ENCODE peak calls at places on chromosomes 16 and 17, in ten cellular contexts. One of them, this sample, is unnamed.

GRCh38 chr17:28643979-28644781 is 778 bp downstream of the BLTP2 start:
- DNase-seq in IMR-90: peak; percentile 55
- DNase-seq in adrenal gland: peak; percentile 41
- DNase-seq in OCI-LY7: peak; percentile 74
- DNase-seq in ascending aorta: peak; percentile 80
- DNase-seq in AG04450: no peak
- DNase-seq in Peyer's patch: peak; percentile 64
- DNase-seq in cardiac muscle cell: peak; percentile 61
- DNase-seq in A549: peak; percentile 83
- DNase-seq in AG04449: no peak
- DNase-seq in this sample: no peak

GRCh38 chr16:88686439-88687253 is at the start of gene SNAI3:
- DNase-seq in IMR-90: peak; percentile 24
- DNase-seq in adrenal gland: peak; percentile 79
- DNase-seq in OCI-LY7: peak; percentile 89
- DNase-seq in ascending aorta: no peak
- DNase-seq in AG04450: no peak
- DNase-seq in Peyer's patch: peak; percentile 95
- DNase-seq in cardiac muscle cell: peak; percentile 92
- DNase-seq in A549: peak; percentile 89
- DNase-seq in AG04449: no peak
- DNase-seq in this sample: no peak

GRCh38 chr16:442976-443375 is 17.5 kb downstream of the RAB11FIP3 start:
- DNase-seq in IMR-90: no peak
- DNase-seq in adrenal gland: no peak
- DNase-seq in OCI-LY7: peak; percentile 19
- DNase-seq in ascending aorta: no peak
- DNase-seq in AG04450: no peak
- DNase-seq in Peyer's patch: no peak
- DNase-seq in cardiac muscle cell: no peak
- DNase-seq in A549: no peak
- DNase-seq in AG04449: no peak
- DNase-seq in this sample: no peak

GRCh38 chr17:82317394-82318168 is at the start of gene CD7:
- DNase-seq in IMR-90: no peak
- DNase-seq in adrenal gland: no peak
- DNase-seq in OCI-LY7: no peak
- DNase-seq in ascending aorta: no peak
- DNase-seq in AG04450: no peak
- DNase-seq in Peyer's patch: peak; percentile 61
- DNase-seq in cardiac muscle cell: no peak
- DNase-seq in A549: no peak
- DNase-seq in AG04449: no peak
- DNase-seq in this sample: no peak

GRCh38 chr17:33564146-33564545 is 271.1 kb upstream of the ASIC2 start:
- DNase-seq in IMR-90: no peak
- DNase-seq in adrenal gland: no peak
- DNase-seq in OCI-LY7: no peak
- DNase-seq in ascending aorta: no peak
- DNase-seq in AG04450: no peak
- DNase-seq in Peyer's patch: no peak
- DNase-seq in cardiac muscle cell: no peak
- DNase-seq in A549: no peak
- DNase-seq in AG04449: no peak
- DNase-seq in this sample: no peak

GRCh38 chr16:71762186-71762585 is 37.7 kb upstream of the PHLPP2 start:
- DNase-seq in IMR-90: peak; percentile 57
- DNase-seq in adrenal gland: no peak
- DNase-seq in OCI-LY7: no peak
- DNase-seq in ascending aorta: no peak
- DNase-seq in AG04450: no peak
- DNase-seq in Peyer's patch: no peak
- DNase-seq in cardiac muscle cell: no peak
- DNase-seq in A549: no peak
- DNase-seq in AG04449: peak; percentile 37
- DNase-seq in this sample: peak; percentile 11

GRCh38 chr17:48497103-48497502 is 33.7 kb downstream of the HOXB1 start:
- DNase-seq in IMR-90: peak; percentile 89
- DNase-seq in adrenal gland: no peak
- DNase-seq in OCI-LY7: no peak
- DNase-seq in ascending aorta: no peak
- DNase-seq in AG04450: no peak
- DNase-seq in Peyer's patch: no peak
- DNase-seq in cardiac muscle cell: no peak
- DNase-seq in A549: no peak
- DNase-seq in AG04449: no peak
- DNase-seq in this sample: no peak

GRCh38 chr17:81096741-81097133 is 61.8 kb downstream of the BAIAP2 start:
- DNase-seq in IMR-90: no peak
- DNase-seq in adrenal gland: no peak
- DNase-seq in OCI-LY7: no peak
- DNase-seq in ascending aorta: no peak
- DNase-seq in AG04450: no peak
- DNase-seq in Peyer's patch: no peak
- DNase-seq in cardiac muscle cell: no peak
- DNase-seq in A549: no peak
- DNase-seq in AG04449: no peak
- DNase-seq in this sample: no peak

GRCh38 chr16:85365120-85365519 is 248.0 kb upstream of the GSE1 start:
- DNase-seq in IMR-90: no peak
- DNase-seq in adrenal gland: no peak
- DNase-seq in OCI-LY7: no peak
- DNase-seq in ascending aorta: no peak
- DNase-seq in AG04450: no peak
- DNase-seq in Peyer's patch: no peak
- DNase-seq in cardiac muscle cell: no peak
- DNase-seq in A549: no peak
- DNase-seq in AG04449: no peak
- DNase-seq in this sample: no peak

GRCh38 chr16:31099860-31100638 is 5.5 kb upstream of the VKORC1 start:
- DNase-seq in IMR-90: peak; percentile 82
- DNase-seq in adrenal gland: no peak
- DNase-seq in OCI-LY7: no peak
- DNase-seq in ascending aorta: no peak
- DNase-seq in AG04450: no peak
- DNase-seq in Peyer's patch: no peak
- DNase-seq in cardiac muscle cell: no peak
- DNase-seq in A549: no peak
- DNase-seq in AG04449: no peak
- DNase-seq in this sample: no peak

GRCh38 chr17:70969540-70970034 is 800.3 kb downstream of the KCNJ2 start:
- DNase-seq in IMR-90: no peak
- DNase-seq in adrenal gland: no peak
- DNase-seq in OCI-LY7: no peak
- DNase-seq in ascending aorta: no peak
- DNase-seq in AG04450: no peak
- DNase-seq in Peyer's patch: no peak
- DNase-seq in cardiac muscle cell: no peak
- DNase-seq in A549: no peak
- DNase-seq in AG04449: no peak
- DNase-seq in this sample: no peak

GRCh38 chr16:84443166-84443802 is 61.2 kb downstream of the MEAK7 start:
- DNase-seq in IMR-90: no peak
- DNase-seq in adrenal gland: no peak
- DNase-seq in OCI-LY7: no peak
- DNase-seq in ascending aorta: no peak
- DNase-seq in AG04450: no peak
- DNase-seq in Peyer's patch: no peak
- DNase-seq in cardiac muscle cell: no peak
- DNase-seq in A549: no peak
- DNase-seq in AG04449: no peak
- DNase-seq in this sample: no peak

GRCh38 chr16:66898933-66899309 is 18.6 kb downstream of the PDP2 start:
- DNase-seq in IMR-90: no peak
- DNase-seq in adrenal gland: no peak
- DNase-seq in OCI-LY7: no peak
- DNase-seq in ascending aorta: no peak
- DNase-seq in AG04450: no peak
- DNase-seq in Peyer's patch: no peak
- DNase-seq in cardiac muscle cell: no peak
- DNase-seq in A549: no peak
- DNase-seq in AG04449: no peak
- DNase-seq in this sample: no peak

GRCh38 chr17:72602517-72603345 is 481.9 kb downstream of the SOX9 start:
- DNase-seq in IMR-90: peak; percentile 73
- DNase-seq in adrenal gland: no peak
- DNase-seq in OCI-LY7: peak; percentile 19
- DNase-seq in ascending aorta: no peak
- DNase-seq in AG04450: no peak
- DNase-seq in Peyer's patch: no peak
- DNase-seq in cardiac muscle cell: no peak
- DNase-seq in A549: peak; percentile 97
- DNase-seq in AG04449: peak; percentile 65
- DNase-seq in this sample: no peak
- TF ChIP-seq CTCF in IMR-90: peak; percentile 24
- TF ChIP-seq CTCF in adrenal gland: no peak
- TF ChIP-seq CTCF in OCI-LY7: no peak
- TF ChIP-seq CTCF in ascending aorta: no peak
- TF ChIP-seq CTCF in AG04450: peak; percentile 50
- TF ChIP-seq CTCF in Peyer's patch: no peak
- TF ChIP-seq CTCF in cardiac muscle cell: peak; percentile 41
- TF ChIP-seq CTCF in A549: no peak
- TF ChIP-seq CTCF in AG04449: peak; percentile 25
- TF ChIP-seq CTCF in this sample: peak; percentile 42

GRCh38 chr17:78316115-78316866 is 43.6 kb downstream of the SOCS3 start:
- DNase-seq in IMR-90: no peak
- DNase-seq in adrenal gland: no peak
- DNase-seq in OCI-LY7: no peak
- DNase-seq in ascending aorta: no peak
- DNase-seq in AG04450: no peak
- DNase-seq in Peyer's patch: no peak
- DNase-seq in cardiac muscle cell: no peak
- DNase-seq in A549: peak; percentile 60
- DNase-seq in AG04449: no peak
- DNase-seq in this sample: no peak
- H3K4me3 ChIP-seq in IMR-90: no peak overlapping the region
- H3K4me3 ChIP-seq in adrenal gland: no peak overlapping the region
- H3K4me3 ChIP-seq in OCI-LY7: no peak overlapping the region
- H3K4me3 ChIP-seq in ascending aorta: peak overlapping the region; percentile 23
- H3K4me3 ChIP-seq in AG04450: peak overlapping the region; percentile 43
- H3K4me3 ChIP-seq in Peyer's patch: no peak overlapping the region
- H3K4me3 ChIP-seq in cardiac muscle cell: no peak overlapping the region
- H3K4me3 ChIP-seq in A549: peak overlapping the region; percentile 29
- H3K4me3 ChIP-seq in AG04449: peak overlapping the region; percentile 40
- H3K4me3 ChIP-seq in this sample: peak overlapping the region; percentile 23

GRCh38 chr16:80923356-80923755 is 83.3 kb downstream of the CMC2 start:
- DNase-seq in IMR-90: no peak
- DNase-seq in adrenal gland: no peak
- DNase-seq in OCI-LY7: no peak
- DNase-seq in ascending aorta: no peak
- DNase-seq in AG04450: no peak
- DNase-seq in Peyer's patch: no peak
- DNase-seq in cardiac muscle cell: no peak
- DNase-seq in A549: no peak
- DNase-seq in AG04449: no peak
- DNase-seq in this sample: no peak

DNA sequence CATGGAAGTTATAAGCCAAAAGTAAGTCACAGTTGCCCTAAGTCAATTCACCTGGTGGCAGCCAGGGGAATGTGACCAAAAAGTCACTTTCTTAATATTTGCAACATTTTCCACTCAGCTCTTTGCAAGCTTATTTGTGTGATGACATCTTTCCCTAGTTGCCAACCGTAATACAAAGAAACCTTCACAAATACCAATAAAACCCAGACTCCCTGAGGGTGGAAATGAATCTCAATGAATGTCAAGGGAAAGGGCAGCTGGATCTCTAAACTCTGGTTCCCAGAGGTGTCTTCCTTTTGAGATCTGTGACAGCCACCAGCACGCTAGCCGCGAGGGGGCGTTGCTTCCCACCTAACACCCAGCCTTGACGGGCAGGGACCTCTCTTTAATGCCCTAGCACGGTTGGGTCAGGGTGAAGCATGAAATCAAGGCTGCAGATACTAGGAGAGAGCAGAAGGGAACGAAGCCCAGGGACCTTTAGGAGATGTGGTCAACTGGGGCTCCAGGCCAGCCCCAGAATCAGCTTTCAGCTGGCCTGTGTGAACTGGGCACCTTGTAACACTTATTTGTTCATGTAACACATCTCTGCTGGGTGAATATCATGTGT is 82.2 kb downstream of the CMC2 start:
- DNase-seq in IMR-90: peak; percentile 43
- DNase-seq in adrenal gland: peak; percentile 50
- DNase-seq in OCI-LY7: peak; percentile 12
- DNase-seq in ascending aorta: no peak
- DNase-seq in AG04450: no peak
- DNase-seq in Peyer's patch: no peak
- DNase-seq in cardiac muscle cell: peak; percentile 69
- DNase-seq in A549: peak; percentile 43
- DNase-seq in AG04449: no peak
- DNase-seq in this sample: no peak
- TF ChIP-seq CTCF in IMR-90: peak; percentile 58
- TF ChIP-seq CTCF in adrenal gland: peak; percentile 39
- TF ChIP-seq CTCF in OCI-LY7: peak; percentile 64
- TF ChIP-seq CTCF in ascending aorta: no peak
- TF ChIP-seq CTCF in AG04450: peak; percentile 65
- TF ChIP-seq CTCF in Peyer's patch: no peak
- TF ChIP-seq CTCF in cardiac muscle cell: peak; percentile 92
- TF ChIP-seq CTCF in A549: peak; percentile 55
- TF ChIP-seq CTCF in AG04449: peak; percentile 90
- TF ChIP-seq CTCF in this sample: peak; percentile 90

GRCh38 chr16:13558752-13559151 is 361.2 kb upstream of the ERCC4 start:
- DNase-seq in IMR-90: no peak
- DNase-seq in adrenal gland: no peak
- DNase-seq in OCI-LY7: no peak
- DNase-seq in ascending aorta: no peak
- DNase-seq in AG04450: no peak
- DNase-seq in Peyer's patch: no peak
- DNase-seq in cardiac muscle cell: no peak
- DNase-seq in A549: no peak
- DNase-seq in AG04449: no peak
- DNase-seq in this sample: no peak

GRCh38 chr16:13560151-13560550 is 359.8 kb upstream of the ERCC4 start:
- DNase-seq in IMR-90: no peak
- DNase-seq in adrenal gland: no peak
- DNase-seq in OCI-LY7: no peak
- DNase-seq in ascending aorta: no peak
- DNase-seq in AG04450: no peak
- DNase-seq in Peyer's patch: no peak
- DNase-seq in cardiac muscle cell: no peak
- DNase-seq in A549: no peak
- DNase-seq in AG04449: no peak
- DNase-seq in this sample: no peak

GRCh38 chr16:13554643-13555042 is 365.3 kb upstream of the ERCC4 start:
- DNase-seq in IMR-90: no peak
- DNase-seq in adrenal gland: no peak
- DNase-seq in OCI-LY7: no peak
- DNase-seq in ascending aorta: no peak
- DNase-seq in AG04450: no peak
- DNase-seq in Peyer's patch: no peak
- DNase-seq in cardiac muscle cell: no peak
- DNase-seq in A549: no peak
- DNase-seq in AG04449: no peak
- DNase-seq in this sample: no peak

GRCh38 chr16:13559624-13560023 is 360.3 kb upstream of the ERCC4 start:
- DNase-seq in IMR-90: no peak
- DNase-seq in adrenal gland: no peak
- DNase-seq in OCI-LY7: no peak
- DNase-seq in ascending aorta: no peak
- DNase-seq in AG04450: no peak
- DNase-seq in Peyer's patch: no peak
- DNase-seq in cardiac muscle cell: no peak
- DNase-seq in A549: no peak
- DNase-seq in AG04449: no peak
- DNase-seq in this sample: no peak

GRCh38 chr16:13557476-13557875 is 362.5 kb upstream of the ERCC4 start:
- DNase-seq in IMR-90: no peak
- DNase-seq in adrenal gland: no peak
- DNase-seq in OCI-LY7: no peak
- DNase-seq in ascending aorta: no peak
- DNase-seq in AG04450: no peak
- DNase-seq in Peyer's patch: no peak
- DNase-seq in cardiac muscle cell: no peak
- DNase-seq in A549: no peak
- DNase-seq in AG04449: no peak
- DNase-seq in this sample: no peak
- H3K4me3 ChIP-seq in IMR-90: no peak overlapping the region
- H3K4me3 ChIP-seq in adrenal gland: no peak overlapping the region
- H3K4me3 ChIP-seq in OCI-LY7: no peak overlapping the region
- H3K4me3 ChIP-seq in ascending aorta: no peak overlapping the region
- H3K4me3 ChIP-seq in AG04450: no peak overlapping the region
- H3K4me3 ChIP-seq in Peyer's patch: no peak overlapping the region
- H3K4me3 ChIP-seq in cardiac muscle cell: no peak overlapping the region
- H3K4me3 ChIP-seq in A549: no peak overlapping the region
- H3K4me3 ChIP-seq in AG04449: no peak overlapping the region
- H3K4me3 ChIP-seq in this sample: no peak overlapping the region